ENCODE peak calls at places on chromosomes 16 and 17, in nine cellular contexts. One of them, this sample, is unnamed.

GRCh38 chr16:17836868-17837602 is 366.3 kb upstream of the XYLT1 start:
- DNase-seq in sigmoid colon: no peak
- DNase-seq in transverse colon: no peak
- DNase-seq in stomach: no peak
- DNase-seq in HepG2: peak; percentile 18
- DNase-seq in ovary: no peak
- DNase-seq in K562: no peak
- DNase-seq in tibial nerve: no peak
- DNase-seq in upper lobe of left lung: no peak
- DNase-seq in this sample: no peak

GRCh38 chr17:41589301-41589700 is 2.6 kb upstream of the KRT14 start:
- DNase-seq in upper lobe of left lung: no peak
- DNase-seq in K562: no peak
- DNase-seq in ovary: no peak
- DNase-seq in tibial nerve: no peak
- DNase-seq in transverse colon: no peak
- DNase-seq in HepG2: no peak
- DNase-seq in sigmoid colon: peak; percentile 35
- DNase-seq in stomach: no peak
- DNase-seq in this sample: no peak

GRCh38 chr17:50326831-50327364 is 19.0 kb upstream of the XYLT2 start:
- DNase-seq in transverse colon: no peak
- DNase-seq in HepG2: no peak
- DNase-seq in sigmoid colon: no peak
- DNase-seq in K562: no peak
- DNase-seq in tibial nerve: no peak
- DNase-seq in ovary: no peak
- DNase-seq in upper lobe of left lung: no peak
- DNase-seq in stomach: no peak
- DNase-seq in this sample: no peak

GRCh38 chr16:67173808-67174705 is 3.7 kb downstream of the NOL3 start:
- DNase-seq in sigmoid colon: peak; percentile 96
- DNase-seq in stomach: peak; percentile 94
- DNase-seq in ovary: peak; percentile 75
- DNase-seq in transverse colon: peak; percentile 93
- DNase-seq in upper lobe of left lung: peak; percentile 94
- DNase-seq in K562: no peak
- DNase-seq in HepG2: peak; percentile 82
- DNase-seq in tibial nerve: peak; percentile 72
- DNase-seq in this sample: peak; percentile 91

GRCh38 chr16:19840524-19841110 is 44.0 kb downstream of the GPRC5B start:
- DNase-seq in ovary: no peak
- DNase-seq in HepG2: no peak
- DNase-seq in K562: no peak
- DNase-seq in upper lobe of left lung: no peak
- DNase-seq in sigmoid colon: no peak
- DNase-seq in tibial nerve: no peak
- DNase-seq in transverse colon: no peak
- DNase-seq in stomach: no peak
- DNase-seq in this sample: no peak

GRCh38 chr16:81519298-81520150 is 74.9 kb downstream of the CMIP start:
- DNase-seq in HepG2: no peak
- DNase-seq in transverse colon: no peak
- DNase-seq in ovary: no peak
- DNase-seq in sigmoid colon: no peak
- DNase-seq in tibial nerve: no peak
- DNase-seq in stomach: no peak
- DNase-seq in upper lobe of left lung: no peak
- DNase-seq in K562: no peak
- DNase-seq in this sample: no peak

GRCh38 chr17:39118674-39119419 is 32.6 kb downstream of the PLXDC1 start:
- DNase-seq in upper lobe of left lung: no peak
- DNase-seq in transverse colon: no peak
- DNase-seq in ovary: no peak
- DNase-seq in tibial nerve: no peak
- DNase-seq in sigmoid colon: no peak
- DNase-seq in stomach: no peak
- DNase-seq in HepG2: no peak
- DNase-seq in K562: no peak
- DNase-seq in this sample: no peak

GRCh38 chr16:23874613-23875294 is 39.0 kb downstream of the PRKCB start:
- DNase-seq in upper lobe of left lung: no peak
- DNase-seq in sigmoid colon: no peak
- DNase-seq in transverse colon: no peak
- DNase-seq in tibial nerve: no peak
- DNase-seq in stomach: no peak
- DNase-seq in ovary: no peak
- DNase-seq in HepG2: no peak
- DNase-seq in K562: no peak
- DNase-seq in this sample: no peak

GRCh38 chr17:64741038-64741641 is 79.0 kb upstream of the SMURF2 start:
- DNase-seq in transverse colon: no peak
- DNase-seq in ovary: no peak
- DNase-seq in HepG2: no peak
- DNase-seq in stomach: peak; percentile 50
- DNase-seq in tibial nerve: no peak
- DNase-seq in sigmoid colon: no peak
- DNase-seq in K562: no peak
- DNase-seq in upper lobe of left lung: peak; percentile 75
- DNase-seq in this sample: peak; percentile 65

GRCh38 chr17:72747416-72747815 is 345.1 kb downstream of the SLC39A11 start:
- DNase-seq in upper lobe of left lung: no peak
- DNase-seq in K562: no peak
- DNase-seq in HepG2: no peak
- DNase-seq in tibial nerve: no peak
- DNase-seq in sigmoid colon: no peak
- DNase-seq in transverse colon: no peak
- DNase-seq in ovary: no peak
- DNase-seq in stomach: no peak
- DNase-seq in this sample: no peak

GRCh38 chr16:8849411-8850011 is 19.3 kb downstream of the CARHSP1 start:
- DNase-seq in stomach: no peak
- DNase-seq in upper lobe of left lung: no peak
- DNase-seq in K562: no peak
- DNase-seq in transverse colon: no peak
- DNase-seq in sigmoid colon: no peak
- DNase-seq in tibial nerve: no peak
- DNase-seq in HepG2: no peak
- DNase-seq in ovary: no peak
- DNase-seq in this sample: no peak

GRCh38 chr16:67284699-67285646 is 5.6 kb downstream of the PLEKHG4 start:
- DNase-seq in sigmoid colon: no peak
- DNase-seq in K562: peak; percentile 27
- DNase-seq in upper lobe of left lung: no peak
- DNase-seq in tibial nerve: no peak
- DNase-seq in ovary: no peak
- DNase-seq in HepG2: peak; percentile 54
- DNase-seq in transverse colon: peak; percentile 49
- DNase-seq in stomach: peak; percentile 61
- DNase-seq in this sample: no peak

GRCh38 chr17:51487947-51488346 is 227.6 kb downstream of the UTP18 start:
- DNase-seq in HepG2: peak; percentile 33
- DNase-seq in transverse colon: no peak
- DNase-seq in ovary: no peak
- DNase-seq in stomach: no peak
- DNase-seq in tibial nerve: no peak
- DNase-seq in K562: peak; percentile 31
- DNase-seq in sigmoid colon: no peak
- DNase-seq in upper lobe of left lung: no peak
- DNase-seq in this sample: no peak

GRCh38 chr16:56332464-56333079 is 92.8 kb downstream of the AMFR start:
- DNase-seq in stomach: peak; percentile 68
- DNase-seq in ovary: peak; percentile 46
- DNase-seq in sigmoid colon: no peak
- DNase-seq in upper lobe of left lung: peak; percentile 39
- DNase-seq in K562: peak; percentile 66
- DNase-seq in HepG2: peak; percentile 78
- DNase-seq in transverse colon: peak; percentile 67
- DNase-seq in tibial nerve: peak; percentile 61
- DNase-seq in this sample: no peak

GRCh38 chr17:45052052-45052772 is 780 bp upstream of the DCAKD start:
- DNase-seq in stomach: peak; percentile 53
- DNase-seq in HepG2: peak; percentile 18
- DNase-seq in upper lobe of left lung: peak; percentile 42
- DNase-seq in sigmoid colon: peak; percentile 80
- DNase-seq in transverse colon: peak; percentile 68
- DNase-seq in K562: peak; percentile 73
- DNase-seq in ovary: peak; percentile 65
- DNase-seq in tibial nerve: no peak
- DNase-seq in this sample: no peak

GRCh38 chr17:45050680-45051059 is 762 bp downstream of the DCAKD start:
- DNase-seq in HepG2: peak; percentile 60
- DNase-seq in stomach: no peak
- DNase-seq in ovary: no peak
- DNase-seq in transverse colon: peak; percentile 33
- DNase-seq in sigmoid colon: no peak
- DNase-seq in K562: peak; percentile 45
- DNase-seq in tibial nerve: no peak
- DNase-seq in upper lobe of left lung: no peak
- DNase-seq in this sample: no peak

GRCh38 chr17:45048795-45049563 is 2.5 kb downstream of the DCAKD start:
- DNase-seq in K562: no peak
- DNase-seq in ovary: no peak
- DNase-seq in stomach: no peak
- DNase-seq in sigmoid colon: no peak
- DNase-seq in tibial nerve: no peak
- DNase-seq in HepG2: peak; percentile 35
- DNase-seq in transverse colon: no peak
- DNase-seq in upper lobe of left lung: no peak
- DNase-seq in this sample: no peak

GRCh38 chr17:45046536-45047125 is 4.8 kb downstream of the DCAKD start:
- DNase-seq in sigmoid colon: no peak
- DNase-seq in HepG2: no peak
- DNase-seq in transverse colon: no peak
- DNase-seq in tibial nerve: no peak
- DNase-seq in upper lobe of left lung: no peak
- DNase-seq in ovary: no peak
- DNase-seq in K562: no peak
- DNase-seq in stomach: no peak
- DNase-seq in this sample: no peak

GRCh38 chr17:45051060-45051719 is at the start of gene DCAKD:
- DNase-seq in transverse colon: peak; percentile 95
- DNase-seq in sigmoid colon: peak; percentile 97
- DNase-seq in stomach: peak; percentile 96
- DNase-seq in tibial nerve: peak; percentile 89
- DNase-seq in K562: peak; percentile 89
- DNase-seq in HepG2: peak; percentile 92
- DNase-seq in ovary: peak; percentile 91
- DNase-seq in upper lobe of left lung: peak; percentile 97
- DNase-seq in this sample: peak; percentile 95
- TF ChIP-seq CTCF in transverse colon: no peak
- TF ChIP-seq CTCF in sigmoid colon: no peak
- TF ChIP-seq CTCF in stomach: no peak
- TF ChIP-seq CTCF in tibial nerve: peak; percentile 59
- TF ChIP-seq CTCF in K562: no peak
- TF ChIP-seq CTCF in HepG2: no peak
- TF ChIP-seq CTCF in ovary: no peak
- TF ChIP-seq CTCF in upper lobe of left lung: peak; percentile 67
- TF ChIP-seq CTCF in this sample: no peak

DNA sequence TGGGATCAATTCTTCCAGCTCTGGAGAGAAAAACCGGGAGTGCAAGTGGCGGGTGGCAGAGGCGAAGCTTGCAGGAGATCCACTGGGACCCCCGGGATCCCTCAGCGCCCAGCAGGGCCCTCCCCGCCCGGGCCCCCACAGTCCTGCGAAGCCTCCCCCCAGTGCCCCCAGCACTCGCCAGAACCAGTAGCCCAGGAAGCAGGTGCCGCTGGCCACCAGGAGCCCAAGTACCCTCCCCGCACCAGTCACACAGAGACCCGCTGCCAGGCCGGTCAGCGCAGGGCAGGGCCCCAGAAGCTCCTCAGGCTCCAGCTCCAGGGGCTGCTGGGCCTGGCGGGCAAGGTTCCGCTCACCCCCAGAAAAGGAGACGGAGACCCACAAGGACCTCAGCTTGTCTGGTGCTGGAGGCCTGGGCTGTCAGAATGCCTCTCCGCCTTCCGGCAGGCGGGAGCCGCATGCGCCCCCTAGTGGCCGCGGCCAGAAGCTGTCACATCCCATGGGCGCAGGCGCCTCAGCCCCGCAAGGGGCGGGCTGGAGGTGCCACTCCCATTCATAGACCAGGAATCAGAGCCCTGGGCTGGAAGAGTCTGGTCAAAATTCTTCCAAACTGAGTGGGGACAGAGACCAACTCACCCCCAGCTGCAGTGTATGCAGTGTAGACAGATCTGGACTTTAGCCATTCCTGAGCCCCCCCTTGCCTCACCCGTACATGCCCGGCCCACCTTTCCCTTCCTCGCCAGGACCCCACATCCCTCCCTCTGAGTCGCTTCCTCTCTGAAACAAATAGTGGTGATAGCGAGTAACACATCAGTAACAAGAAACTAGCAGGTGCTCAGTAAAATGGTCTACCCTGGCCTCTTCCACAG is 1002.3 kb downstream of the KCNJ18 start:
- DNase-seq in tibial nerve: no peak
- DNase-seq in transverse colon: no peak
- DNase-seq in HepG2: no peak
- DNase-seq in stomach: no peak
- DNase-seq in sigmoid colon: no peak
- DNase-seq in ovary: no peak
- DNase-seq in K562: peak; percentile 74
- DNase-seq in upper lobe of left lung: no peak
- DNase-seq in this sample: no peak
- TF ChIP-seq EP300 in tibial nerve: no peak
- TF ChIP-seq EP300 in transverse colon: no peak
- TF ChIP-seq EP300 in HepG2: no peak
- TF ChIP-seq EP300 in stomach: no peak
- TF ChIP-seq EP300 in sigmoid colon: no peak
- TF ChIP-seq EP300 in ovary: no peak
- TF ChIP-seq EP300 in K562: no peak
- TF ChIP-seq EP300 in upper lobe of left lung: no peak
- TF ChIP-seq EP300 in this sample: no peak

GRCh38 chr16:162271-162991 is 3.3 kb upstream of the HBM start:
- DNase-seq in HepG2: no peak
- DNase-seq in sigmoid colon: no peak
- DNase-seq in stomach: no peak
- DNase-seq in transverse colon: no peak
- DNase-seq in K562: no peak
- DNase-seq in upper lobe of left lung: no peak
- DNase-seq in tibial nerve: no peak
- DNase-seq in ovary: no peak
- DNase-seq in this sample: no peak
- H3K27me3 ChIP-seq in HepG2: peaks cover 62% of the 10 kb centered on the region
- H3K27me3 ChIP-seq in sigmoid colon: peaks cover 25% of the 10 kb centered on the region
- H3K27me3 ChIP-seq in stomach: peaks cover 80% of the 10 kb centered on the region
- H3K27me3 ChIP-seq in transverse colon: peaks cover 69% of the 10 kb centered on the region
- H3K27me3 ChIP-seq in K562: no peaks in the 10 kb centered on the region
- H3K27me3 ChIP-seq in upper lobe of left lung: peaks cover 12% of the 10 kb centered on the region
- H3K27me3 ChIP-seq in tibial nerve: peaks cover 3% of the 10 kb centered on the region
- H3K27me3 ChIP-seq in ovary: no peaks in the 10 kb centered on the region
- H3K27me3 ChIP-seq in this sample: peaks cover 53% of the 10 kb centered on the region

DNA sequence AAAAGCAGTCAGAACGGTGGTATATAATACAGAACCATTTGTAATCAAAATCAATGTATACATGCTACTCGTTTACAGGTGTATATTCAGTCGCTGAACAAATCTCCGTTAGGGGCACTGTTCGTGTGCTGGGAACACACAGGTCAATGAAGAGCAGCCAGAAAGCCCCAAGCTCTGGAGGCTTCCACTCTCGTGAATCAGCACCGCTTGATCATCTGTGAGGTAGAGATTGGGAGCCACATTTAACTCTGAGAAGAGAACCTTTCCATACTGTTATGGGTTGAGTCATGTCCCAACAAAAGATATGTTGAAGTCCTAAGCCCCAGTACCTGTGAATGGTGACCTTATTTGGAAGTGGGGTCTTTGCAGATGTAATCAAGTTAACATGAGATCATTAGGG is 5.4 kb upstream of the CYTH1 start:
- DNase-seq in ovary: peak; percentile 9
- DNase-seq in upper lobe of left lung: no peak
- DNase-seq in HepG2: no peak
- DNase-seq in K562: no peak
- DNase-seq in transverse colon: no peak
- DNase-seq in stomach: no peak
- DNase-seq in tibial nerve: no peak
- DNase-seq in sigmoid colon: no peak
- DNase-seq in this sample: no peak
- TF ChIP-seq CTCF in ovary: no peak
- TF ChIP-seq CTCF in upper lobe of left lung: no peak
- TF ChIP-seq CTCF in HepG2: no peak
- TF ChIP-seq CTCF in K562: peak; percentile 49
- TF ChIP-seq CTCF in transverse colon: no peak
- TF ChIP-seq CTCF in stomach: no peak
- TF ChIP-seq CTCF in tibial nerve: no peak
- TF ChIP-seq CTCF in sigmoid colon: no peak
- TF ChIP-seq CTCF in this sample: no peak

This sample was measured in suprapubic skin.